ENCODE peak calls at places on chromosomes 3 and 15, in nine cellular contexts. M is CD4-positive, alpha-beta T cell; U is uterus; A is IMR-90; Y is H9; F is fibroblast of lung; T is Panc1; C is HepG2; O is A549. X is an unnamed sample.

GRCh38 chr3:128496019-128496601 is 3.1 kb upstream of the GATA2 start:
- DNase-seq in M (no peak), U (no peak), A (no peak), Y (peak; percentile 38), F (no peak), T (no peak), C (no peak), O (no peak), X (no peak)

GRCh38 chr3:50876947-50877346 is 202.2 kb downstream of the DOCK3 start:
- DNase-seq in M (no peak), U (no peak), A (no peak), Y (no peak), F (no peak), T (no peak), C (no peak), O (no peak), X (no peak)

GRCh38 chr3:175057406-175057805 is 198.3 kb downstream of the NAALADL2 start:
- DNase-seq in M (no peak), U (no peak), A (no peak), Y (no peak), F (no peak), T (no peak), C (no peak), O (no peak), X (no peak)

GRCh38 chr15:31147456-31147855 is 45.9 kb upstream of the TRPM1 start:
- DNase-seq in M (no peak), U (no peak), A (no peak), Y (no peak), F (no peak), T (no peak), C (no peak), O (no peak), X (no peak)

GRCh38 chr15:63473999-63474809 is 30.2 kb upstream of the USP3 start:
- DNase-seq in M (peak; percentile 41), U (no peak), A (peak; percentile 90), Y (peak; percentile 61), F (peak; percentile 81), T (no peak), C (peak; percentile 99), O (peak; percentile 95), X (peak; percentile 54)

GRCh38 chr3:13188975-13189374 is 115.7 kb upstream of the IQSEC1 start:
- DNase-seq in M (no peak), U (no peak), A (no peak), Y (no peak), F (no peak), T (no peak), C (no peak), O (no peak), X (no peak)

GRCh38 chr3:16838561-16838960 is 46.2 kb upstream of the PLCL2 start:
- DNase-seq in M (no peak), U (no peak), A (no peak), Y (no peak), F (no peak), T (no peak), C (peak; percentile 6), O (no peak), X (no peak)

GRCh38 chr15:84818221-84819131 is 1.3 kb downstream of the ALPK3 start:
- DNase-seq in M (no peak), U (no peak), A (peak; percentile 14), Y (peak; percentile 75), F (peak; percentile 39), T (no peak), C (peak; percentile 74), O (peak; percentile 43), X (no peak)

GRCh38 chr3:124119056-124119721 is 127.3 kb upstream of the ROPN1 start:
- DNase-seq in M (no peak), U (peak; percentile 24), A (peak; percentile 88), Y (no peak), F (peak; percentile 91), T (no peak), C (no peak), O (peak; percentile 6), X (no peak)

GRCh38 chr15:91224750-91225380 is 124.8 kb downstream of the SV2B start:
- DNase-seq in M (no peak), U (no peak), A (peak; percentile 41), Y (peak; percentile 33), F (peak; percentile 3), T (peak; percentile 57), C (peak; percentile 25), O (peak; percentile 66), X (no peak)

GRCh38 chr15:99176757-99177156 is 71.9 kb downstream of the SYNM start:
- DNase-seq in M (no peak), U (no peak), A (no peak), Y (no peak), F (no peak), T (no peak), C (no peak), O (no peak), X (no peak)

GRCh38 chr3:47874913-47875312 is 72.0 kb downstream of the DHX30 start:
- DNase-seq in M (no peak), U (no peak), A (peak; percentile 27), Y (no peak), F (peak; percentile 18), T (no peak), C (no peak), O (no peak), X (peak; percentile 57)

GRCh38 chr3:52503788-52504424 is 8.8 kb downstream of the STAB1 start:
- DNase-seq in M (no peak), U (no peak), A (no peak), Y (no peak), F (no peak), T (no peak), C (no peak), O (no peak), X (no peak)

GRCh38 chr3:59872121-59872520 is 822.3 kb upstream of the CFAP20DC start:
- DNase-seq in M (no peak), U (no peak), A (no peak), Y (no peak), F (peak; percentile 9), T (no peak), C (no peak), O (no peak), X (no peak)

GRCh38 chr3:191502583-191502982 is 41.6 kb downstream of the PYDC2 start:
- DNase-seq in M (no peak), U (no peak), A (no peak), Y (no peak), F (no peak), T (no peak), C (peak; percentile 1), O (peak; percentile 12), X (no peak)

GRCh38 chr3:126355251-126355650 is 2.0 kb downstream of the KLF15 start:
- DNase-seq in M (no peak), U (no peak), A (no peak), Y (no peak), F (no peak), T (no peak), C (no peak), O (no peak), X (no peak)

GRCh38 chr3:100891033-100891432 is 102.2 kb downstream of the ABI3BP start:
- DNase-seq in M (no peak), U (no peak), A (peak; percentile 82), Y (no peak), F (peak; percentile 77), T (no peak), C (no peak), O (peak; percentile 17), X (no peak)

GRCh38 chr3:30904986-30905385 is 10.5 kb upstream of the GADL1 start:
- DNase-seq in M (no peak), U (no peak), A (peak; percentile 20), Y (no peak), F (peak; percentile 41), T (no peak), C (no peak), O (no peak), X (no peak)

GRCh38 chr3:130539005-130539404 is 22.0 kb downstream of the COL6A6 start:
- DNase-seq in M (no peak), U (no peak), A (peak; percentile 17), Y (peak; percentile 73), F (peak; percentile 4), T (peak; percentile 20), C (peak; percentile 55), O (peak; percentile 41), X (no peak)

GRCh38 chr3:42066516-42067181 is 24.5 kb upstream of the TRAK1 start:
- DNase-seq in M (no peak), U (no peak), A (peak; percentile 74), Y (peak; percentile 69), F (peak; percentile 86), T (no peak), C (peak; percentile 48), O (no peak), X (no peak)

GRCh38 chr3:58035512-58035867 is 27.3 kb downstream of the FLNB start:
- DNase-seq in M (no peak), U (no peak), A (no peak), Y (no peak), F (peak; percentile 64), T (no peak), C (no peak), O (no peak), X (no peak)
- H3K27ac ChIP-seq in M (no peak overlapping the region), U (peak overlapping the region; percentile 71), A (no peak overlapping the region), Y (no peak overlapping the region), F (no peak overlapping the region), T (peak overlapping the region; percentile 96), C (no peak overlapping the region), O (no peak overlapping the region), X (peak overlapping the region; percentile 43)

GRCh38 chr3:151106311-151106710 is 20.8 kb downstream of the MED12L start:
- DNase-seq in M (no peak), U (no peak), A (no peak), Y (no peak), F (no peak), T (no peak), C (no peak), O (no peak), X (no peak)
- H3K27ac ChIP-seq in M (no peak overlapping the region), U (no peak overlapping the region), A (no peak overlapping the region), Y (no peak overlapping the region), F (no peak overlapping the region), T (no peak overlapping the region), C (no peak overlapping the region), O (no peak overlapping the region), X (no peak overlapping the region)

DNA sequence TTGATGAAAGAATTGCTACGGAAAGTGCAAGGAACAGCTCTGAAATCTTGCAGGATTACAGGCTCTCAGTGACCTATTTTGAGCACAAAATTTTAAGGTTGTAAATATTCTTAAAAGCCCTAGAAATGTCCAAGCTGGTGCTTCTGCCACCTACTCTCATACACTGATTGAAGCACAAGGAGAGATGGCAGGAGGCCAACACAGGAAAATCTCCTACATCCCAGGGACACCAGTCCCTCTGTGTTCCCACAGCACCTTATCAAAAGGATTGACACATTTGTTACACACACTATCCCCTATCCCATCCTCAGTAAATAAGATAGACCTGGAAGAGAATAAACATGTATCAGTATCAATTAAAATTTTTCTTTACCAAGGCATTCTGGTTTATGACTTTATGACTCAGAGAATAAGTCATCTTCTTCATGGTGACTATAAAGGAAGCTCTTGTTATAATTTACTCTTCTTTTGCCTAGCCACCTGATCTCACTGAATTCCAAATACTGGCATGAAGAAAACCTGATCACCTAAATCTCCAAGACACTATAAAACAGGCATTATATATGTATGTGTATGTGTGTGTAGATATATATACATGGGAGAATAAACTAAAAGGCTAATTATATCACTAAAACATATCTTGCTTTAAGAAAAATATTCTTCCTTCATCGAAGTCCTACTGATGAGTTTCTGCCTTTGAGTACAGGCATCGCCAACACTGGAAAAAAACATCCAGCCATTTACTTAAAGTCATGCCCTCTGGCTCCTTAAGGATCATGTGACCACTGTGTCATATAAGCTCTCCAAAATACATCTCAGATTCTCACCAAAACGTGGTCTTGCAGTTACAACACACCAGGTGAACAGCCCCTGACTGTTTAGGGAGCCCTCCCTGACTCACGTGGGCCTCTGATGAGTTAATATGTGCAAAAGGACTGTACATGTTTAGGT is 208.1 kb upstream of the NR2F2 start:
- DNase-seq in M (no peak), U (no peak), A (peak; percentile 48), Y (no peak), F (peak; percentile 30), T (peak; percentile 51), C (peak; percentile 7), O (peak; percentile 6), X (peak; percentile 14)
- H3K27ac ChIP-seq in M (no peak overlapping the region), U (no peak overlapping the region), A (no peak overlapping the region), Y (no peak overlapping the region), F (no peak overlapping the region), T (no peak overlapping the region), C (peak overlapping the region; percentile 57), O (no peak overlapping the region), X (no peak overlapping the region)

GRCh38 chr3:193822492-193823220 is 229.6 kb downstream of the OPA1 start:
- DNase-seq in M (no peak), U (no peak), A (no peak), Y (no peak), F (peak; percentile 96), T (no peak), C (no peak), O (no peak), X (no peak)
- H3K27ac ChIP-seq in M (no peak overlapping the region), U (no peak overlapping the region), A (no peak overlapping the region), Y (no peak overlapping the region), F (no peak overlapping the region), T (no peak overlapping the region), C (no peak overlapping the region), O (no peak overlapping the region), X (no peak overlapping the region)